ENCODE peak calls at places on chromosomes 12 and 14, in seven cellular contexts. W, R, Z, I, E, O and B are unnamed samples.

GRCh38 chr14:21978999-21979314 is 305.3 kb upstream of the OR4E1 start:
- DNase-seq in Z (no peak), I (no peak), E (no peak), W (no peak), O (no peak), R (no peak), B (no peak)

GRCh38 chr12:86914716-86915115 is 658.5 kb upstream of the MGAT4C start:
- DNase-seq in W (peak), R (no peak), E (no peak), I (no peak), Z (no peak), O (peak), B (no peak)

GRCh38 chr14:104293851-104294627 is 155.7 kb downstream of the KIF26A start:
- DNase-seq in E (no peak), I (no peak), W (peak), R (no peak), O (no peak), Z (no peak), B (peak)

GRCh38 chr12:95205685-95206084 is 11.6 kb downstream of the FGD6 start:
- DNase-seq in O (no peak), I (no peak), Z (peak), W (peak), R (no peak), E (no peak), B (no peak)

GRCh38 chr12:1047898-1048660 is 57.1 kb downstream of the ERC1 start:
- DNase-seq in E (no peak), I (no peak), Z (no peak), W (peak), O (no peak), R (peak), B (no peak)

GRCh38 chr14:56160058-56160457 is 41.8 kb downstream of the PELI2 start:
- DNase-seq in Z (no peak), E (no peak), I (no peak), O (no peak), W (no peak), R (no peak), B (no peak)

GRCh38 chr12:106301241-106301610 is 1.3 kb upstream of the TCP11L2 start:
- DNase-seq in I (no peak), R (no peak), O (no peak), E (no peak), W (no peak), Z (no peak), B (no peak)

GRCh38 chr14:106883218-106883692 is 1356.9 kb downstream of the TMEM121 start:
- DNase-seq in W (peak), E (peak), Z (no peak), O (no peak), I (no peak), R (no peak), B (peak)

GRCh38 chr12:114685869-114686268 is 1.9 kb upstream of the TBX3 start:
- DNase-seq in I (no peak), O (no peak), E (no peak), R (no peak), W (peak), Z (no peak), B (no peak)

GRCh38 chr12:33438025-33438772 is 1.4 kb downstream of the SYT10 start:
- DNase-seq in I (no peak), W (peak), E (no peak), O (no peak), R (no peak), Z (no peak), B (no peak)

GRCh38 chr12:83841620-83842019 is 1071.0 kb downstream of the SLC6A15 start:
- DNase-seq in R (no peak), E (no peak), Z (no peak), O (peak), W (no peak), I (no peak), B (no peak)

GRCh38 chr14:51369814-51370213 is 129.8 kb downstream of the TMX1 start:
- DNase-seq in W (peak), E (peak), I (no peak), Z (no peak), O (no peak), R (no peak), B (no peak)

GRCh38 chr12:113185180-113186032 is at the start of the genes DDX54 and RITA1:
- DNase-seq in E (peak), O (peak), I (peak), Z (peak), W (peak), R (peak), B (peak)

GRCh38 chr12:5830121-5830520 is 114.9 kb downstream of the ANO2 start:
- DNase-seq in Z (no peak), I (no peak), O (no peak), E (no peak), W (peak), R (no peak), B (no peak)

GRCh38 chr12:66879392-66879791 is 200.5 kb upstream of the GRIP1 start:
- DNase-seq in O (no peak), R (no peak), E (no peak), Z (no peak), I (no peak), W (no peak), B (no peak)

GRCh38 chr14:101854366-101854765 is 92.9 kb downstream of the PPP2R5C start:
- DNase-seq in I (no peak), Z (no peak), R (no peak), E (no peak), O (no peak), W (no peak), B (no peak)

GRCh38 chr14:102013669-102014200 is 49.4 kb downstream of the DYNC1H1 start:
- DNase-seq in E (no peak), Z (no peak), I (no peak), W (no peak), O (no peak), R (no peak), B (no peak)

GRCh38 chr12:111558107-111558376 is 41.1 kb downstream of the ATXN2 start:
- DNase-seq in E (no peak), I (no peak), O (no peak), Z (no peak), W (no peak), R (no peak), B (no peak)